ENCODE peak calls at places on chromosomes 11 and 22, in ten cellular contexts. H is GM03348; T is H7; Z is fibroblast of lung; X is GM12864; Y is Calu3; I is foreskin melanocyte; J is stimulated activated CD8-positive, alpha-beta memory T cell treated with anti-CD3 and anti-CD28 coated beads, Interleukin-7, amount 100 ng/mL, for 1 hour; R is AG10803; W is fibroblast of villous mesenchyme. L is an unnamed sample.

GRCh38 chr22:22487869-22488597 is 20.5 kb downstream of the ZNF280B start:
- DNase-seq in H (no peak), T (no peak), Z (no peak), X (no peak), Y (no peak), I (no peak), J (no peak), R (no peak), W (no peak), L (no peak)

GRCh38 chr22:47260551-47260950 is 498.1 kb downstream of the TBC1D22A start:
- DNase-seq in H (no peak), T (no peak), Z (no peak), X (no peak), Y (no peak), I (no peak), J (no peak), R (no peak), W (no peak), L (no peak)

GRCh38 chr11:86046111-86046510 is 22.8 kb downstream of the PICALM start:
- DNase-seq in H (no peak), T (no peak), Z (no peak), X (no peak), Y (no peak), I (no peak), J (no peak), R (no peak), W (no peak), L (no peak)

GRCh38 chr11:77093056-77093891 is 9.4 kb upstream of the OMP start:
- DNase-seq in H (no peak), T (no peak), Z (no peak), X (no peak), Y (no peak), I (no peak), J (no peak), R (no peak), W (no peak), L (no peak)

GRCh38 chr11:68471360-68472340 is 11.1 kb downstream of the PPP6R3 start:
- DNase-seq in H (peak), T (peak), Z (no peak), X (no peak), Y (no peak), I (no peak), J (no peak), R (peak), W (peak), L (no peak)

GRCh38 chr22:49951986-49952896 is 8.3 kb upstream of the PIM3 start:
- DNase-seq in H (peak), T (peak), Z (peak), X (no peak), Y (peak), I (no peak), J (no peak), R (peak), W (peak), L (peak)

GRCh38 chr11:1877211-1878133 is 14.2 kb downstream of the PRR33 start:
- DNase-seq in H (no peak), T (peak), Z (peak), X (no peak), Y (peak), I (no peak), J (no peak), R (no peak), W (peak), L (peak)

GRCh38 chr11:1410366-1411291 is 20.9 kb downstream of the BRSK2 start:
- DNase-seq in H (no peak), T (peak), Z (peak), X (no peak), Y (no peak), I (no peak), J (no peak), R (no peak), W (no peak), L (no peak)

GRCh38 chr11:117457031-117457785 is 129.6 kb downstream of the CEP164 start:
- DNase-seq in H (no peak), T (no peak), Z (no peak), X (no peak), Y (no peak), I (no peak), J (no peak), R (no peak), W (no peak), L (no peak)